ENCODE peak calls at places on chromosomes 1 and 21, in seven cellular contexts. One of them, this sample, is unnamed.

GRCh38 chr1:224587051-224587450 is 29.1 kb upstream of the CNIH3 start:
- DNase-seq in astrocyte: no peak
- DNase-seq in fibroblast of lung: no peak
- DNase-seq in HCT116: no peak
- DNase-seq in K562: no peak
- DNase-seq in PC-3: no peak
- DNase-seq in DND-41: no peak
- DNase-seq in this sample: no peak

GRCh38 chr21:23887709-23888303 is 1719.5 kb downstream of the MRPL39 start:
- DNase-seq in fibroblast of lung: no peak
- DNase-seq in DND-41: peak; percentile 82
- DNase-seq in K562: peak; percentile 66
- DNase-seq in PC-3: no peak
- DNase-seq in HCT116: no peak
- DNase-seq in astrocyte: no peak
- DNase-seq in this sample: no peak

GRCh38 chr1:159040206-159040605 is 30.5 kb downstream of the IFI16 start:
- DNase-seq in PC-3: no peak
- DNase-seq in HCT116: no peak
- DNase-seq in astrocyte: peak; percentile 81
- DNase-seq in fibroblast of lung: peak; percentile 88
- DNase-seq in DND-41: no peak
- DNase-seq in K562: no peak
- DNase-seq in this sample: peak; percentile 2

GRCh38 chr21:29092102-29092959 is 18.9 kb upstream of the CCT8 start:
- DNase-seq in DND-41: no peak
- DNase-seq in fibroblast of lung: peak; percentile 70
- DNase-seq in K562: no peak
- DNase-seq in astrocyte: peak; percentile 61
- DNase-seq in PC-3: no peak
- DNase-seq in HCT116: no peak
- DNase-seq in this sample: peak; percentile 34

GRCh38 chr1:208538587-208538986 is 294.4 kb upstream of the PLXNA2 start:
- DNase-seq in fibroblast of lung: no peak
- DNase-seq in HCT116: no peak
- DNase-seq in DND-41: no peak
- DNase-seq in astrocyte: no peak
- DNase-seq in K562: no peak
- DNase-seq in PC-3: no peak
- DNase-seq in this sample: no peak

GRCh38 chr1:115654663-115655306 is 13.0 kb downstream of the VANGL1 start:
- DNase-seq in DND-41: no peak
- DNase-seq in astrocyte: peak; percentile 60
- DNase-seq in HCT116: no peak
- DNase-seq in fibroblast of lung: peak; percentile 73
- DNase-seq in K562: peak; percentile 40
- DNase-seq in PC-3: no peak
- DNase-seq in this sample: no peak

GRCh38 chr1:31663622-31664452 is 19.2 kb upstream of the PEF1 start:
- DNase-seq in K562: peak; percentile 70
- DNase-seq in DND-41: peak; percentile 57
- DNase-seq in HCT116: peak; percentile 13
- DNase-seq in PC-3: peak; percentile 72
- DNase-seq in astrocyte: no peak
- DNase-seq in fibroblast of lung: no peak
- DNase-seq in this sample: no peak

GRCh38 chr1:205192287-205192686 is 19.2 kb downstream of the DSTYK start:
- DNase-seq in fibroblast of lung: no peak
- DNase-seq in PC-3: no peak
- DNase-seq in K562: no peak
- DNase-seq in DND-41: no peak
- DNase-seq in HCT116: no peak
- DNase-seq in astrocyte: no peak
- DNase-seq in this sample: no peak

GRCh38 chr1:194755241-194755953 is 1569.0 kb upstream of the B3GALT2 start:
- DNase-seq in fibroblast of lung: peak; percentile 16
- DNase-seq in DND-41: no peak
- DNase-seq in HCT116: no peak
- DNase-seq in K562: no peak
- DNase-seq in PC-3: peak; percentile 4
- DNase-seq in astrocyte: peak; percentile 9
- DNase-seq in this sample: no peak

GRCh38 chr1:95408506-95409136 is 174.6 kb downstream of the RWDD3 start:
- DNase-seq in DND-41: no peak
- DNase-seq in astrocyte: no peak
- DNase-seq in PC-3: no peak
- DNase-seq in fibroblast of lung: no peak
- DNase-seq in K562: no peak
- DNase-seq in HCT116: no peak
- DNase-seq in this sample: no peak

GRCh38 chr21:25342811-25343210 is 264.5 kb downstream of the MRPL39 start:
- DNase-seq in PC-3: no peak
- DNase-seq in HCT116: no peak
- DNase-seq in DND-41: no peak
- DNase-seq in astrocyte: peak; percentile 81
- DNase-seq in fibroblast of lung: peak; percentile 84
- DNase-seq in K562: no peak
- DNase-seq in this sample: no peak

GRCh38 chr1:7983086-7983778 is 21.7 kb downstream of the PARK7 start:
- DNase-seq in fibroblast of lung: no peak
- DNase-seq in astrocyte: no peak
- DNase-seq in K562: no peak
- DNase-seq in DND-41: no peak
- DNase-seq in HCT116: no peak
- DNase-seq in PC-3: no peak
- DNase-seq in this sample: no peak

GRCh38 chr1:201917362-201918033 is 28.8 kb downstream of the SHISA4 start:
- DNase-seq in fibroblast of lung: peak; percentile 93
- DNase-seq in HCT116: no peak
- DNase-seq in DND-41: no peak
- DNase-seq in astrocyte: peak; percentile 90
- DNase-seq in PC-3: no peak
- DNase-seq in K562: peak; percentile 26
- DNase-seq in this sample: peak; percentile 61

GRCh38 chr1:206082831-206083695 is 30.1 kb downstream of the RHEX start:
- DNase-seq in HCT116: no peak
- DNase-seq in fibroblast of lung: no peak
- DNase-seq in astrocyte: no peak
- DNase-seq in DND-41: no peak
- DNase-seq in PC-3: no peak
- DNase-seq in K562: no peak
- DNase-seq in this sample: no peak

GRCh38 chr21:44300262-44300959 is 558 bp downstream of the PFKL start:
- DNase-seq in fibroblast of lung: peak; percentile 45
- DNase-seq in HCT116: no peak
- DNase-seq in PC-3: peak; percentile 57
- DNase-seq in DND-41: peak; percentile 70
- DNase-seq in astrocyte: peak; percentile 16
- DNase-seq in K562: peak; percentile 80
- DNase-seq in this sample: peak; percentile 60

GRCh38 chr1:229624906-229625871 is 733 bp downstream of the TAF5L start:
- DNase-seq in fibroblast of lung: peak; percentile 59
- DNase-seq in astrocyte: peak; percentile 49
- DNase-seq in HCT116: no peak
- DNase-seq in K562: peak; percentile 78
- DNase-seq in PC-3: peak; percentile 70
- DNase-seq in DND-41: peak; percentile 42
- DNase-seq in this sample: peak; percentile 61

GRCh38 chr1:229058111-229058551 is 212.8 kb upstream of the RAB4A start:
- DNase-seq in PC-3: no peak
- DNase-seq in DND-41: no peak
- DNase-seq in astrocyte: no peak
- DNase-seq in HCT116: no peak
- DNase-seq in fibroblast of lung: no peak
- DNase-seq in K562: no peak
- DNase-seq in this sample: peak; percentile 11

GRCh38 chr1:115188680-115189395 is 99.5 kb upstream of the TSPAN2 start:
- DNase-seq in astrocyte: no peak
- DNase-seq in fibroblast of lung: no peak
- DNase-seq in DND-41: no peak
- DNase-seq in HCT116: no peak
- DNase-seq in PC-3: no peak
- DNase-seq in K562: no peak
- DNase-seq in this sample: no peak

GRCh38 chr1:102002057-102002456 is 5.3 kb upstream of the OLFM3 start:
- DNase-seq in DND-41: no peak
- DNase-seq in fibroblast of lung: no peak
- DNase-seq in PC-3: no peak
- DNase-seq in HCT116: no peak
- DNase-seq in K562: no peak
- DNase-seq in astrocyte: no peak
- DNase-seq in this sample: no peak

GRCh38 chr1:230958370-230958769 is 20.3 kb downstream of the TTC13 start:
- DNase-seq in HCT116: no peak
- DNase-seq in K562: no peak
- DNase-seq in astrocyte: no peak
- DNase-seq in DND-41: no peak
- DNase-seq in PC-3: no peak
- DNase-seq in fibroblast of lung: no peak
- DNase-seq in this sample: no peak
- H3K9ac ChIP-seq in HCT116: no peak overlapping the region
- H3K9ac ChIP-seq in K562: no peak overlapping the region
- H3K9ac ChIP-seq in astrocyte: no peak overlapping the region
- H3K9ac ChIP-seq in DND-41: no peak overlapping the region
- H3K9ac ChIP-seq in PC-3: no peak overlapping the region
- H3K9ac ChIP-seq in fibroblast of lung: no peak overlapping the region
- H3K9ac ChIP-seq in this sample: no peak overlapping the region

DNA sequence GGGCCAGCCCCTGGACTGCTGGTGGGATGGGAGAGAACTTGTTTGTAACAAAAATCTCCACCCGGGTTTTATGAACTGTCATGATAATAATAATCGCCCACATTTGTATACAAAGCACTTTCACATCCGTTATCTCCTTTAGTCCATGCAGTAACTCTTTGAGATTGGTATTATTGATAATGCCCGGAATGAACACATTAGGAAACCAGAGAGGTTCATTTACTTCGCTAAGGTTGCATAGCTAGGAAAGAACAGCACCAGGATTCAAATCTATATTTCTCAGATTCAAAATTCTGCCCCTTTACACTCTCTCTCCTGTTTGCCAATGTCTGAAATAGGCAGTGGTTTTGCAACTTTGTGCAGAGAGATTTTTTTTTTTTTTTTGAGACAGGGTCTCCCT is 131.4 kb downstream of the FOXD2 start:
- DNase-seq in fibroblast of lung: no peak
- DNase-seq in astrocyte: no peak
- DNase-seq in K562: no peak
- DNase-seq in PC-3: no peak
- DNase-seq in DND-41: no peak
- DNase-seq in HCT116: no peak
- DNase-seq in this sample: no peak
- TF ChIP-seq EZH2 in fibroblast of lung: no peak
- TF ChIP-seq EZH2 in astrocyte: no peak
- TF ChIP-seq EZH2 in K562: no peak
- TF ChIP-seq EZH2 in PC-3: no peak
- TF ChIP-seq EZH2 in DND-41: no peak
- TF ChIP-seq EZH2 in HCT116: no peak
- TF ChIP-seq EZH2 in this sample: no peak

GRCh38 chr1:86618358-86618757 is 71.5 kb downstream of the CLCA4 start:
- DNase-seq in fibroblast of lung: no peak
- DNase-seq in DND-41: no peak
- DNase-seq in K562: no peak
- DNase-seq in astrocyte: no peak
- DNase-seq in PC-3: no peak
- DNase-seq in HCT116: no peak
- DNase-seq in this sample: peak; percentile 39

GRCh38 chr1:86619313-86619712 is 72.4 kb downstream of the CLCA4 start:
- DNase-seq in astrocyte: no peak
- DNase-seq in PC-3: no peak
- DNase-seq in K562: no peak
- DNase-seq in HCT116: no peak
- DNase-seq in fibroblast of lung: no peak
- DNase-seq in DND-41: no peak
- DNase-seq in this sample: no peak

GRCh38 chr1:86616433-86616832 is 69.6 kb downstream of the CLCA4 start:
- DNase-seq in HCT116: no peak
- DNase-seq in K562: no peak
- DNase-seq in PC-3: no peak
- DNase-seq in astrocyte: no peak
- DNase-seq in fibroblast of lung: no peak
- DNase-seq in DND-41: no peak
- DNase-seq in this sample: no peak

GRCh38 chr1:86621286-86621685 is 74.4 kb downstream of the CLCA4 start:
- DNase-seq in PC-3: no peak
- DNase-seq in astrocyte: no peak
- DNase-seq in HCT116: no peak
- DNase-seq in K562: no peak
- DNase-seq in DND-41: no peak
- DNase-seq in fibroblast of lung: no peak
- DNase-seq in this sample: no peak

DNA sequence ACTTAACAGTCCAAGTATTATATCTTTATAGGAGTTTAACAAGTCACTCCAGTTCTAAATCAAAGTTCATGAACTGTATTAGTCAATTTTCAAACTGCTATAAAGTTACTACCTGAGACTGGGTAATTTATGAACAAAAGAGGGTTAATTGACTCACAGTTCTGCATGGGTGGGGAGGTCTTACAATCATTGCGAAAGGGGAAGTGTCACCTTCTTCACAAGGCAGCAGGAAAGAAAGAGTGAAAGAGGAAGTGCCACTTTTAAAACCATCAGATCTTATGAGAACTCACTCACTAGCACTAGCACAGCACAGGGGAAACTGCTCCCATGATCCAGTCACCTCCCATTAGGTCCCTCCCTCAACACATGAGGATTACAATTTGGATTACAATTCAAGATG is 70.0 kb downstream of the CLCA4 start:
- DNase-seq in HCT116: no peak
- DNase-seq in DND-41: no peak
- DNase-seq in K562: peak; percentile 1
- DNase-seq in fibroblast of lung: no peak
- DNase-seq in astrocyte: no peak
- DNase-seq in PC-3: no peak
- DNase-seq in this sample: peak; percentile 70
- H3K27ac ChIP-seq in HCT116: no peak overlapping the region
- H3K27ac ChIP-seq in DND-41: no peak overlapping the region
- H3K27ac ChIP-seq in K562: no peak overlapping the region
- H3K27ac ChIP-seq in fibroblast of lung: no peak overlapping the region
- H3K27ac ChIP-seq in astrocyte: no peak overlapping the region
- H3K27ac ChIP-seq in PC-3: no peak overlapping the region
- H3K27ac ChIP-seq in this sample: no peak overlapping the region

GRCh38 chr1:212457740-212458338 is 25.1 kb downstream of the NENF start:
- DNase-seq in DND-41: peak; percentile 77
- DNase-seq in HCT116: peak; percentile 48
- DNase-seq in K562: peak; percentile 82
- DNase-seq in fibroblast of lung: peak; percentile 21
- DNase-seq in PC-3: peak; percentile 91
- DNase-seq in astrocyte: no peak
- DNase-seq in this sample: peak; percentile 41

GRCh38 chr1:212455406-212456165 is 22.9 kb downstream of the NENF start:
- DNase-seq in fibroblast of lung: peak; percentile 55
- DNase-seq in PC-3: peak; percentile 98
- DNase-seq in HCT116: peak; percentile 67
- DNase-seq in astrocyte: peak; percentile 46
- DNase-seq in K562: peak; percentile 91
- DNase-seq in DND-41: peak; percentile 80
- DNase-seq in this sample: peak; percentile 37

GRCh38 chr1:212454741-212455140 is 22.0 kb downstream of the NENF start:
- DNase-seq in HCT116: no peak
- DNase-seq in DND-41: no peak
- DNase-seq in PC-3: no peak
- DNase-seq in K562: no peak
- DNase-seq in astrocyte: no peak
- DNase-seq in fibroblast of lung: no peak
- DNase-seq in this sample: no peak

GRCh38 chr1:212458817-212459216 is 26.1 kb downstream of the NENF start:
- DNase-seq in HCT116: no peak
- DNase-seq in K562: peak; percentile 66
- DNase-seq in DND-41: peak; percentile 65
- DNase-seq in astrocyte: no peak
- DNase-seq in fibroblast of lung: no peak
- DNase-seq in PC-3: no peak
- DNase-seq in this sample: no peak

GRCh38 chr1:212456166-212456528 is 23.4 kb downstream of the NENF start:
- DNase-seq in PC-3: peak; percentile 33
- DNase-seq in HCT116: no peak
- DNase-seq in DND-41: no peak
- DNase-seq in fibroblast of lung: no peak
- DNase-seq in K562: no peak
- DNase-seq in astrocyte: no peak
- DNase-seq in this sample: no peak
- H3K9ac ChIP-seq in PC-3: no peak overlapping the region
- H3K9ac ChIP-seq in HCT116: no peak overlapping the region
- H3K9ac ChIP-seq in DND-41: no peak overlapping the region
- H3K9ac ChIP-seq in fibroblast of lung: no peak overlapping the region
- H3K9ac ChIP-seq in K562: no peak overlapping the region
- H3K9ac ChIP-seq in astrocyte: no peak overlapping the region
- H3K9ac ChIP-seq in this sample: no peak overlapping the region